ENCODE peak calls at places on chromosomes 12 and 14, in eight cellular contexts. P, O, K, V, D, X, J and W are unnamed samples.

GRCh38 chr14:58749066-58749669 is 111.4 kb downstream of the DACT1 start:
- DNase-seq in O (no peak), J (no peak), D (peak; percentile 27), K (no peak), V (peak; percentile 59), P (no peak), X (peak; percentile 76), W (no peak)

GRCh38 chr12:49331360-49332222 is 5.4 kb downstream of the C1QL4 start:
- DNase-seq in D (peak; percentile 84), P (peak; percentile 94), X (peak; percentile 83), J (peak; percentile 76), K (peak; percentile 77), V (peak; percentile 72), O (peak; percentile 70), W (peak; percentile 67)

GRCh38 chr12:3437986-3438385 is 53.0 kb upstream of the PRMT8 start:
- DNase-seq in D (no peak), K (no peak), J (no peak), V (no peak), O (no peak), X (no peak), P (peak; percentile 68), W (no peak)

GRCh38 chr12:120453977-120454376 is 7.7 kb downstream of the GATC start:
- DNase-seq in P (no peak), K (no peak), J (no peak), X (peak; percentile 42), V (no peak), D (no peak), O (no peak), W (no peak)

GRCh38 chr14:89750909-89751502 is 203.5 kb downstream of the EFCAB11 start:
- DNase-seq in P (no peak), J (no peak), O (no peak), X (no peak), K (no peak), D (no peak), V (no peak), W (no peak)

GRCh38 chr12:121025442-121026226 is 9.3 kb upstream of the C12orf43 start:
- DNase-seq in X (peak; percentile 69), J (no peak), O (peak; percentile 78), K (no peak), V (peak; percentile 85), D (no peak), P (no peak), W (no peak)

GRCh38 chr12:22447223-22447622 is 97.1 kb downstream of the C2CD5 start:
- DNase-seq in K (no peak), O (no peak), V (no peak), P (no peak), J (no peak), X (no peak), D (no peak), W (no peak)

GRCh38 chr12:48446372-48446771 is 26.0 kb upstream of the ANP32D start:
- DNase-seq in O (no peak), D (no peak), V (no peak), P (no peak), K (no peak), X (no peak), J (no peak), W (no peak)

GRCh38 chr12:68428211-68428610 is 96.0 kb upstream of the MDM1 start:
- DNase-seq in X (no peak), P (no peak), J (no peak), D (no peak), V (no peak), O (no peak), K (no peak), W (no peak)

GRCh38 chr12:52837341-52837741 is 3.2 kb upstream of the KRT79 start:
- DNase-seq in V (no peak), P (no peak), X (peak; percentile 50), J (no peak), D (no peak), K (no peak), O (no peak), W (no peak)

GRCh38 chr12:56333197-56333678 is 562 bp downstream of the PAN2 start:
- DNase-seq in K (no peak), J (no peak), D (no peak), P (no peak), V (no peak), X (no peak), O (no peak), W (no peak)
- TF ChIP-seq POLR2A in K (no peak), J (no peak), D (no peak), P (no peak), V (no peak), X (no peak), O (no peak), W (no peak)

GRCh38 chr14:34982421-34983147 is at the start of gene SRP54:
- DNase-seq in O (peak; percentile 100), K (peak; percentile 99), D (peak; percentile 99), P (peak; percentile 100), X (peak; percentile 99), J (peak; percentile 99), V (peak; percentile 100), W (peak; percentile 98)
- TF ChIP-seq CTCF in O (no peak), K (peak; percentile 27), D (peak; percentile 64), P (no peak), X (no peak), J (no peak), V (peak; percentile 7), W (peak; percentile 35)

GRCh38 chr12:46368138-46368537 is 4.4 kb downstream of the SLC38A2 start:
- DNase-seq in P (no peak), D (no peak), X (no peak), V (no peak), O (no peak), K (no peak), J (no peak), W (no peak)

GRCh38 chr12:46366771-46367170 is 5.8 kb downstream of the SLC38A2 start:
- DNase-seq in V (no peak), X (no peak), J (no peak), P (no peak), D (no peak), O (no peak), K (no peak), W (no peak)

GRCh38 chr12:46368684-46369083 is 3.9 kb downstream of the SLC38A2 start:
- DNase-seq in K (no peak), X (no peak), P (no peak), V (no peak), D (no peak), J (no peak), O (no peak), W (no peak)

GRCh38 chr12:46365951-46366379 is 6.6 kb downstream of the SLC38A2 start:
- DNase-seq in K (no peak), D (no peak), X (no peak), J (no peak), O (no peak), P (no peak), V (no peak), W (no peak)

DNA sequence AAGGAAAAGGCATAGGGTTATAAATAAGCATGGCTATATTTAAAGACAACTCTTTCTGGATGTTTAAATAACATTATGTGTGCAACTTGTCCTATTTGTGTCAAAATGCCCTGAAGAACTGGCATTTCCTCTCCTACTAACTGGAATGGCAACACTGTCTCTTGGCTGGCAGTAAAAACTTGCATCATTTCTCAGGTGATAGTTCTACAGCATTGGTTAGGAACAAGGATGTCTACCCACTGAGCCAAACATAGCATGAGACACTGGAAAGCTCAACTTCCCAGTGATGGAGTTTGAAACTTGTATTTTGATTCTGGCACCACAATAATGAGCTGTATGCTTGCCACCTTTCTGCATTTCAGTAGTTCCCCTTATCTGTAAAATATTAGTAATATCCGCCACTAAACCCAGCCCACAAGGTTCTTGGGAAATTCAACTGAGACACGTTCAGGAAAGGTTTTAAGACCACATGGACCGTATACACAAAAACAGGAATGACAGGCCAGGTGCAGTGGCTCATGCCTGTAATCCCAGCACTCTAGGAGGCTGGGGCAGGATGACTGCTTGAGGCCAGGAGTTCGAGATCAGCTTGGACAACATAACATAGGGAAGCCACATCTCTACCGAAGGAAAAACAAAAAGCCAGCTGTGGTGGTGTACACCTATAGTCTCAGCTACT is 5.1 kb downstream of the SLC38A2 start:
- DNase-seq in X (no peak), K (no peak), O (no peak), J (no peak), D (no peak), V (no peak), P (no peak), W (no peak)
- TF ChIP-seq POLR2A in X (no peak), K (no peak), O (peak; percentile 48), J (no peak), D (no peak), V (no peak), P (no peak), W (no peak)

GRCh38 chr12:38547586-38547985 is 231.0 kb downstream of the ALG10B start:
- DNase-seq in D (no peak), V (no peak), P (no peak), K (no peak), X (no peak), J (no peak), O (no peak), W (no peak)

GRCh38 chr12:38541849-38542248 is 225.3 kb downstream of the ALG10B start:
- DNase-seq in K (no peak), J (no peak), O (no peak), V (no peak), X (no peak), D (no peak), P (no peak), W (no peak)

GRCh38 chr12:38540156-38540555 is 223.6 kb downstream of the ALG10B start:
- DNase-seq in V (no peak), P (no peak), X (no peak), O (no peak), D (no peak), K (no peak), J (no peak), W (no peak)

GRCh38 chr12:38543151-38543550 is 226.6 kb downstream of the ALG10B start:
- DNase-seq in J (no peak), O (no peak), D (peak; percentile 12), P (no peak), K (no peak), V (no peak), X (no peak), W (no peak)

GRCh38 chr12:38544357-38545066 is 227.9 kb downstream of the ALG10B start:
- DNase-seq in J (no peak), O (no peak), X (peak; percentile 11), D (no peak), V (no peak), P (no peak), K (no peak), W (no peak)
- TF ChIP-seq CTCF in J (no peak), O (no peak), X (peak; percentile 5), D (no peak), V (no peak), P (no peak), K (no peak), W (no peak)

GRCh38 chr12:753401-754237 is 1.2 kb downstream of the WNK1 start:
- DNase-seq in K (peak; percentile 80), P (peak; percentile 92), V (peak; percentile 63), O (peak; percentile 65), J (peak; percentile 81), D (peak; percentile 53), X (peak; percentile 54), W (peak; percentile 30)
- TF ChIP-seq POLR2A in K (no peak), P (no peak), V (peak; percentile 18), O (no peak), J (no peak), D (peak; percentile 1), X (no peak), W (no peak)